ENCODE peak calls at places on chromosomes 1 and 21, in five cellular contexts. S is central memory CD4-positive, alpha-beta T cell; L is AG08396; R is HEK293T; G is LoVo. E is an unnamed sample.

GRCh38 chr1:186152227-186152944 is 222.7 kb downstream of the TPR start:
- DNase-seq in S (no peak), L (no peak), R (peak; percentile 28), G (peak; percentile 64), E (no peak)

GRCh38 chr1:246705368-246705767 is 18.8 kb upstream of the SCCPDH start:
- DNase-seq in S (no peak), L (peak; percentile 67), R (no peak), G (peak; percentile 64), E (no peak)

GRCh38 chr1:205226868-205227583 is 720 bp upstream of the TMCC2 start:
- DNase-seq in S (no peak), L (peak; percentile 48), R (no peak), G (peak; percentile 5), E (no peak)

GRCh38 chr1:90509225-90510048 is 207.7 kb downstream of the BARHL2 start:
- DNase-seq in S (no peak), L (no peak), R (no peak), G (no peak), E (no peak)

GRCh38 chr1:100353073-100353801 is 931 bp downstream of the CDC14A start:
- DNase-seq in S (peak; percentile 34), L (peak; percentile 22), R (peak; percentile 46), G (peak; percentile 33), E (peak; percentile 23)

GRCh38 chr1:101153692-101154091 is 83.1 kb upstream of the S1PR1 start:
- DNase-seq in S (no peak), L (no peak), R (no peak), G (no peak), E (no peak)

GRCh38 chr21:25409992-25410391 is 197.3 kb downstream of the MRPL39 start:
- DNase-seq in S (no peak), L (no peak), R (no peak), G (no peak), E (no peak)

GRCh38 chr1:145922266-145922665 is 3.7 kb upstream of the PEX11B start:
- DNase-seq in S (no peak), L (no peak), R (no peak), G (no peak), E (no peak)

GRCh38 chr1:201515895-201516294 is 9.0 kb upstream of the CSRP1 start:
- DNase-seq in S (no peak), L (no peak), R (no peak), G (no peak), E (no peak)

GRCh38 chr1:1318777-1319645 is 5.4 kb downstream of the INTS11 start:
- DNase-seq in S (no peak), L (no peak), R (no peak), G (no peak), E (no peak)

GRCh38 chr21:37860416-37860815 is 55.8 kb downstream of the KCNJ6 start:
- DNase-seq in S (no peak), L (no peak), R (no peak), G (no peak), E (no peak)

GRCh38 chr1:185441608-185442007 is 124.6 kb upstream of the IVNS1ABP start:
- DNase-seq in S (no peak), L (peak; percentile 12), R (no peak), G (peak; percentile 60), E (no peak)

GRCh38 chr1:214857716-214858115 is 224.8 kb upstream of the KCNK2 start:
- DNase-seq in S (no peak), L (no peak), R (no peak), G (no peak), E (no peak)

GRCh38 chr21:39186676-39187075 is 3.4 kb upstream of the PSMG1 start:
- DNase-seq in S (no peak), L (no peak), R (no peak), G (no peak), E (no peak)

GRCh38 chr1:160567858-160568682 is 11.2 kb downstream of the CD84 start:
- DNase-seq in S (peak; percentile 71), L (no peak), R (no peak), G (no peak), E (no peak)

GRCh38 chr21:30695956-30696355 is 22.6 kb downstream of the KRTAP21-3 start:
- DNase-seq in S (no peak), L (no peak), R (no peak), G (no peak), E (no peak)

GRCh38 chr1:203914292-203914691 is 52.9 kb downstream of the SNRPE start:
- DNase-seq in S (no peak), L (no peak), R (no peak), G (no peak), E (no peak)

GRCh38 chr1:2788506-2789163 is 12.9 kb downstream of the TTC34 start:
- DNase-seq in S (no peak), L (no peak), R (no peak), G (no peak), E (no peak)

GRCh38 chr1:41385398-41386189 is 24.4 kb downstream of the FOXO6 start:
- DNase-seq in S (no peak), L (no peak), R (no peak), G (no peak), E (no peak)

GRCh38 chr1:23867542-23867952 is 543 bp downstream of the FUCA1 start:
- DNase-seq in S (no peak), L (no peak), R (no peak), G (no peak), E (peak; percentile 5)

GRCh38 chr1:183873642-183874041 is 68.7 kb downstream of the RGL1 start:
- DNase-seq in S (peak; percentile 1), L (no peak), R (no peak), G (no peak), E (peak; percentile 31)

GRCh38 chr1:7422561-7422960 is 348.5 kb upstream of the VAMP3 start:
- DNase-seq in S (no peak), L (no peak), R (no peak), G (no peak), E (no peak)

GRCh38 chr1:60765204-60765603 is 317.2 kb upstream of the NFIA start:
- DNase-seq in S (no peak), L (peak; percentile 11), R (peak; percentile 65), G (peak; percentile 27), E (no peak)

GRCh38 chr21:44871576-44872265 is 1.8 kb downstream of the PTTG1IP start:
- DNase-seq in S (no peak), L (peak; percentile 82), R (no peak), G (peak; percentile 74), E (no peak)

GRCh38 chr1:167599839-167600581 is 30.0 kb upstream of the RCSD1 start:
- DNase-seq in S (peak; percentile 67), L (peak; percentile 28), R (no peak), G (peak; percentile 1), E (peak; percentile 62)

E was measured in naive thymus-derived CD4-positive, alpha-beta T cell.